ENCODE peak calls at places on chromosomes 1 and 21, in five cellular contexts. I is fibroblast of mammary gland, U is bronchial epithelial cell, C is breast epithelium, M is AG09309. R is an unnamed sample.

GRCh38 chr1:11802973-11803885 is 2.5 kb downstream of the MTHFR start:
- DNase-seq in I (peak; percentile 98), C (peak; percentile 83), U (peak; percentile 83), M (peak; percentile 89), R (peak; percentile 92)

GRCh38 chr1:246069581-246069980 is 437.5 kb downstream of the SMYD3 start:
- DNase-seq in M (no peak), C (no peak), I (no peak), U (no peak), R (no peak)

GRCh38 chr1:244839656-244840055 is 4.2 kb downstream of the COX20 start:
- DNase-seq in M (no peak), C (no peak), I (peak; percentile 47), U (no peak), R (no peak)

GRCh38 chr1:203461717-203462116 is 13.9 kb upstream of the PRELP start:
- DNase-seq in M (no peak), C (no peak), I (no peak), U (no peak), R (no peak)

GRCh38 chr1:37434292-37434907 is 40.0 kb upstream of the ZC3H12A start:
- DNase-seq in C (peak; percentile 61), I (peak; percentile 38), U (no peak), M (no peak), R (peak; percentile 32)

GRCh38 chr1:28259935-28260802 is 851 bp downstream of the SESN2 start:
- DNase-seq in M (peak; percentile 47), C (peak; percentile 68), U (peak; percentile 79), I (peak; percentile 88), R (peak; percentile 79)

GRCh38 chr1:151340870-151341754 is 5.9 kb downstream of the RFX5 start:
- DNase-seq in M (peak; percentile 52), I (peak; percentile 87), C (no peak), U (peak; percentile 74), R (peak; percentile 79)

GRCh38 chr1:152933196-152933595 is 13.8 kb upstream of the SPRR5 start:
- DNase-seq in M (no peak), I (no peak), C (no peak), U (peak; percentile 62), R (no peak)

GRCh38 chr1:6800728-6801127 is 15.5 kb downstream of the CAMTA1 start:
- DNase-seq in M (peak; percentile 25), C (no peak), U (peak; percentile 38), I (no peak), R (peak; percentile 85)

GRCh38 chr1:199959033-199959774 is 68.3 kb upstream of the NR5A2 start:
- DNase-seq in C (no peak), I (no peak), U (no peak), M (no peak), R (no peak)

GRCh38 chr1:65924471-65924870 is 131.8 kb downstream of the PDE4B start:
- DNase-seq in M (peak; percentile 69), U (peak; percentile 51), I (peak; percentile 74), C (no peak), R (peak; percentile 78)

GRCh38 chr1:200184196-200184595 is 156.7 kb downstream of the NR5A2 start:
- DNase-seq in I (peak; percentile 73), M (peak; percentile 78), C (no peak), U (peak; percentile 99), R (peak; percentile 58)

GRCh38 chr1:30467101-30467500 is 256.3 kb downstream of the MATN1 start:
- DNase-seq in M (no peak), I (no peak), U (no peak), C (peak; percentile 33), R (no peak)

GRCh38 chr1:24047101-24047459 is 64.9 kb downstream of the MYOM3 start:
- DNase-seq in M (no peak), C (no peak), I (peak; percentile 83), U (peak; percentile 60), R (peak; percentile 47)

GRCh38 chr1:160671603-160672002 is 24.8 kb upstream of the SLAMF1 start:
- DNase-seq in C (no peak), I (no peak), U (no peak), M (no peak), R (no peak)

GRCh38 chr1:70990460-70991253 is 57.0 kb downstream of the PTGER3 start:
- DNase-seq in M (no peak), C (no peak), U (no peak), I (no peak), R (no peak)

GRCh38 chr1:174965006-174965971 is 34.5 kb upstream of the CACYBP start:
- DNase-seq in C (no peak), I (no peak), U (peak; percentile 13), M (peak; percentile 8), R (no peak)

GRCh38 chr1:9191216-9191615 is 43.4 kb upstream of the H6PD start:
- DNase-seq in U (no peak), M (no peak), C (no peak), I (no peak), R (no peak)

GRCh38 chr1:80915491-80915890 is 885.2 kb upstream of the ADGRL2 start:
- DNase-seq in C (no peak), I (no peak), M (no peak), U (no peak), R (no peak)

GRCh38 chr1:199931666-199932377 is 95.7 kb upstream of the NR5A2 start:
- DNase-seq in U (no peak), M (no peak), I (peak; percentile 9), C (no peak), R (no peak)

GRCh38 chr1:229046251-229046853 is 224.6 kb upstream of the RAB4A start:
- DNase-seq in I (no peak), C (no peak), M (no peak), U (no peak), R (no peak)

GRCh38 chr1:54851928-54852524 is 35.0 kb downstream of the DHCR24 start:
- DNase-seq in C (no peak), I (no peak), M (no peak), U (no peak), R (no peak)

GRCh38 chr1:21284206-21285137 is 5.8 kb downstream of the ECE1 start:
- DNase-seq in C (no peak), M (no peak), U (no peak), I (no peak), R (no peak)

GRCh38 chr1:58779059-58779754 is 4.6 kb downstream of the JUN start:
- DNase-seq in U (peak; percentile 40), I (peak; percentile 18), C (no peak), M (no peak), R (peak; percentile 40)

GRCh38 chr1:212284332-212284743 is 872 bp upstream of the PPP2R5A start:
- DNase-seq in M (no peak), I (peak; percentile 40), C (no peak), U (no peak), R (no peak)

GRCh38 chr1:212147581-212148033 is 112.1 kb downstream of the DTL start:
- DNase-seq in I (no peak), U (peak; percentile 28), M (no peak), C (peak; percentile 79), R (no peak)

GRCh38 chr1:92169606-92170005 is 48.1 kb upstream of the C1orf146 start:
- DNase-seq in I (no peak), C (no peak), M (no peak), U (no peak), R (no peak)

GRCh38 chr1:192783793-192784192 is 25.0 kb upstream of the RGS2 start:
- DNase-seq in M (no peak), U (no peak), I (no peak), C (no peak), R (no peak)

GRCh38 chr1:60118119-60118518 is 44.5 kb upstream of the C1orf87 start:
- DNase-seq in U (no peak), C (no peak), M (no peak), I (peak; percentile 9), R (no peak)

GRCh38 chr1:23720256-23720995 is 22.8 kb upstream of the ELOA start:
- DNase-seq in M (no peak), I (no peak), C (no peak), U (peak; percentile 10), R (no peak)

GRCh38 chr21:39132248-39132647 is 51.0 kb downstream of the PSMG1 start:
- DNase-seq in U (peak; percentile 25), I (peak; percentile 35), M (no peak), C (no peak), R (no peak)

GRCh38 chr21:39141502-39141901 is 41.7 kb downstream of the PSMG1 start:
- DNase-seq in C (no peak), I (peak; percentile 67), U (no peak), M (no peak), R (no peak)

GRCh38 chr21:39136711-39137110 is 46.5 kb downstream of the PSMG1 start:
- DNase-seq in C (no peak), U (peak; percentile 71), M (no peak), I (peak; percentile 34), R (peak; percentile 73)

GRCh38 chr21:39134288-39134810 is 48.9 kb downstream of the PSMG1 start:
- DNase-seq in M (no peak), I (no peak), U (no peak), C (no peak), R (no peak)

GRCh38 chr21:39137248-39138186 is 45.7 kb downstream of the PSMG1 start:
- DNase-seq in U (peak; percentile 71), C (no peak), M (peak; percentile 18), I (peak; percentile 25), R (peak; percentile 58)
- TF ChIP-seq CTCF in U (peak; percentile 16), C (no peak), M (no peak), I (no peak), R (peak; percentile 17)

GRCh38 chr21:43619856-43620255 is 39.4 kb downstream of the HSF2BP start:
- DNase-seq in M (no peak), U (no peak), C (no peak), I (no peak), R (no peak)
- TF ChIP-seq CTCF in M (peak; percentile 38), U (peak; percentile 10), C (no peak), I (peak; percentile 16), R (no peak)

GRCh38 chr1:93816970-93817738 is 61.9 kb downstream of the DNTTIP2 start:
- DNase-seq in M (peak; percentile 25), C (no peak), I (peak; percentile 79), U (peak; percentile 20), R (no peak)

GRCh38 chr1:93817819-93818569 is 61.0 kb downstream of the DNTTIP2 start:
- DNase-seq in I (no peak), C (no peak), M (no peak), U (peak; percentile 65), R (no peak)

GRCh38 chr1:93820554-93821411 is 58.2 kb downstream of the DNTTIP2 start:
- DNase-seq in I (no peak), C (no peak), U (no peak), M (no peak), R (no peak)

GRCh38 chr1:93815738-93816110 is 63.3 kb downstream of the DNTTIP2 start:
- DNase-seq in U (peak; percentile 40), C (no peak), M (no peak), I (no peak), R (no peak)

DNA sequence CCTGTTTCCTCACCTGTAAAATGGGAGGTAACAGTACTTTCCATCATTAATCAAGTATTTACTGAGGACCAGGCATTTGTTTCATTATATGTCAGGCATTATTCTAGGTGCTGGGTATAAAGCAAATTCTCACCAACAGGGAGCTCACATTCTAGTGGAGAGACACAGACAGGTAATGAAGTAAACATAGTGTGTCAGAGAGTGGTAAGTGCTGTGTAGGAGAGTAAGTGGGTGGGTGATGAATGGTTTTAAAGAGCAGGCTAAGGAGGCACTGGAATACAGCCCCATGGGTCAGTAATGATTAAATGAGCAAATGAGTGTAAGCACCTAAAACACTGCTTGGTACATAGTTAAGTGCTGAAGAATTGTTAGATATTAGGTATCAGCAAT is 60.4 kb downstream of the DNTTIP2 start:
- DNase-seq in C (no peak), M (no peak), U (peak; percentile 52), I (no peak), R (no peak)
- TF ChIP-seq CTCF in C (no peak), M (no peak), U (no peak), I (no peak), R (no peak)

GRCh38 chr1:213564215-213564659 is 423.5 kb upstream of the PROX1 start:
- DNase-seq in M (no peak), C (no peak), U (peak; percentile 41), I (peak; percentile 4), R (no peak)
- TF ChIP-seq CTCF in M (no peak), C (no peak), U (peak; percentile 47), I (peak; percentile 26), R (no peak)

R was measured in HFFc6.